ENCODE peak calls at places on chromosomes 6 and 20, in five cellular contexts. One of them, this sample, is unnamed.

GRCh38 chr6:165229216-165229615 is 80.2 kb downstream of the C6orf118 start:
- DNase-seq in Calu3: peak
- DNase-seq in DMS153: no peak
- DNase-seq in spleen: no peak
- DNase-seq in mucosa of descending colon: no peak
- DNase-seq in this sample: no peak

GRCh38 chr6:150740453-150740852 is 125.0 kb upstream of the MTHFD1L start:
- DNase-seq in Calu3: no peak
- DNase-seq in DMS153: no peak
- DNase-seq in spleen: no peak
- DNase-seq in mucosa of descending colon: no peak
- DNase-seq in this sample: no peak

GRCh38 chr6:115137910-115138309 is 795.1 kb upstream of the HS3ST5 start:
- DNase-seq in Calu3: no peak
- DNase-seq in DMS153: no peak
- DNase-seq in spleen: no peak
- DNase-seq in mucosa of descending colon: no peak
- DNase-seq in this sample: peak

GRCh38 chr20:431012-431904 is 23.2 kb downstream of the RBCK1 start:
- DNase-seq in Calu3: peak
- DNase-seq in DMS153: peak
- DNase-seq in spleen: no peak
- DNase-seq in mucosa of descending colon: no peak
- DNase-seq in this sample: no peak

GRCh38 chr20:24934716-24935115 is 14.4 kb upstream of the CST7 start:
- DNase-seq in Calu3: no peak
- DNase-seq in DMS153: no peak
- DNase-seq in spleen: no peak
- DNase-seq in mucosa of descending colon: no peak
- DNase-seq in this sample: no peak

GRCh38 chr6:114382401-114382800 is 39.6 kb upstream of the HS3ST5 start:
- DNase-seq in Calu3: no peak
- DNase-seq in DMS153: no peak
- DNase-seq in spleen: no peak
- DNase-seq in mucosa of descending colon: no peak
- DNase-seq in this sample: no peak

GRCh38 chr20:25055711-25056492 is 2.0 kb downstream of the ACSS1 start:
- DNase-seq in Calu3: no peak
- DNase-seq in DMS153: no peak
- DNase-seq in spleen: peak
- DNase-seq in mucosa of descending colon: no peak
- DNase-seq in this sample: no peak

GRCh38 chr6:161100072-161100471 is 108.5 kb downstream of the MAP3K4 start:
- DNase-seq in Calu3: no peak
- DNase-seq in DMS153: no peak
- DNase-seq in spleen: no peak
- DNase-seq in mucosa of descending colon: no peak
- DNase-seq in this sample: no peak

GRCh38 chr6:31956796-31957195 is 2.0 kb downstream of the NELFE start:
- DNase-seq in Calu3: no peak
- DNase-seq in DMS153: no peak
- DNase-seq in spleen: no peak
- DNase-seq in mucosa of descending colon: no peak
- DNase-seq in this sample: no peak

GRCh38 chr20:1856419-1856818 is 38.8 kb upstream of the SIRPA start:
- DNase-seq in Calu3: no peak
- DNase-seq in DMS153: no peak
- DNase-seq in spleen: no peak
- DNase-seq in mucosa of descending colon: no peak
- DNase-seq in this sample: no peak

GRCh38 chr6:100257661-100258395 is 206.9 kb downstream of the SIM1 start:
- DNase-seq in Calu3: no peak
- DNase-seq in DMS153: peak
- DNase-seq in spleen: no peak
- DNase-seq in mucosa of descending colon: no peak
- DNase-seq in this sample: no peak

GRCh38 chr6:127566671-127567070 is 10.3 kb upstream of the C6orf58 start:
- DNase-seq in Calu3: no peak
- DNase-seq in DMS153: no peak
- DNase-seq in spleen: no peak
- DNase-seq in mucosa of descending colon: no peak
- DNase-seq in this sample: no peak

GRCh38 chr6:31784270-31784925 is 7.3 kb upstream of the VWA7 start:
- DNase-seq in Calu3: no peak
- DNase-seq in DMS153: no peak
- DNase-seq in spleen: no peak
- DNase-seq in mucosa of descending colon: no peak
- DNase-seq in this sample: no peak

GRCh38 chr6:3516094-3516493 is 59.2 kb upstream of the SLC22A23 start:
- DNase-seq in Calu3: no peak
- DNase-seq in DMS153: no peak
- DNase-seq in spleen: no peak
- DNase-seq in mucosa of descending colon: no peak
- DNase-seq in this sample: no peak

GRCh38 chr6:169659820-169660610 is 41.8 kb downstream of the WDR27 start:
- DNase-seq in Calu3: no peak
- DNase-seq in DMS153: no peak
- DNase-seq in spleen: no peak
- DNase-seq in mucosa of descending colon: no peak
- DNase-seq in this sample: no peak

GRCh38 chr6:80022803-80023202 is 18.4 kb downstream of the TTK start:
- DNase-seq in Calu3: no peak
- DNase-seq in DMS153: no peak
- DNase-seq in spleen: no peak
- DNase-seq in mucosa of descending colon: no peak
- DNase-seq in this sample: no peak

GRCh38 chr20:48364688-48365421 is 462.9 kb downstream of the PREX1 start:
- DNase-seq in Calu3: no peak
- DNase-seq in DMS153: no peak
- DNase-seq in spleen: no peak
- DNase-seq in mucosa of descending colon: no peak
- DNase-seq in this sample: no peak

GRCh38 chr6:90701146-90701781 is 114.4 kb upstream of the MAP3K7 start:
- DNase-seq in Calu3: peak
- DNase-seq in DMS153: peak
- DNase-seq in spleen: no peak
- DNase-seq in mucosa of descending colon: no peak
- DNase-seq in this sample: no peak